ENCODE peak calls at places on chromosomes 4 and X, in ten cellular contexts. J is type B pancreatic cell, P is AG09319, A is OCI-LY7, F is heart right ventricle, E is GM23338, Q is fibroblast of lung, V is cardiac muscle cell, D is left lung, I is colonic mucosa. B is an unnamed sample.

GRCh38 chr4:152515678-152516077 is 20.2 kb downstream of the FBXW7 start:
- DNase-seq in D (no peak), A (no peak), P (no peak), I (no peak), J (no peak), V (no peak), Q (peak), E (no peak), F (no peak), B (no peak)

GRCh38 chr4:3485011-3485881 is 22.1 kb downstream of the DOK7 start:
- DNase-seq in E (no peak), I (peak), P (no peak), V (no peak), D (no peak), A (peak), Q (no peak), J (no peak), F (no peak), B (no peak)

GRCh38 chrX:39475372-39475771 is 622.4 kb downstream of the BCOR start:
- DNase-seq in Q (no peak), P (no peak), F (no peak), D (no peak), A (no peak), J (no peak), V (no peak), I (no peak), E (no peak), B (peak)

GRCh38 chrX:71543316-71543715 is 10.4 kb downstream of the OGT start:
- DNase-seq in D (no peak), I (no peak), E (no peak), A (no peak), V (no peak), F (no peak), P (no peak), J (no peak), Q (peak), B (no peak)

GRCh38 chr4:73817341-73817740 is 19.1 kb upstream of the CXCL6 start:
- DNase-seq in F (no peak), J (no peak), V (no peak), D (no peak), E (peak), Q (peak), A (no peak), I (no peak), P (no peak), B (no peak)

GRCh38 chrX:20159811-20160385 is 18.3 kb upstream of the EIF1AX start:
- DNase-seq in F (no peak), D (no peak), V (no peak), A (no peak), Q (no peak), I (no peak), J (no peak), P (no peak), E (no peak), B (no peak)

GRCh38 chr4:113575391-113575790 is 186.1 kb downstream of the CAMK2D start:
- DNase-seq in P (no peak), J (no peak), I (no peak), D (no peak), V (no peak), F (no peak), A (no peak), Q (peak), E (no peak), B (no peak)

GRCh38 chr4:67036791-67037190 is 508.5 kb downstream of the CENPC start:
- DNase-seq in F (no peak), I (no peak), A (no peak), J (no peak), V (no peak), P (no peak), Q (no peak), E (no peak), D (no peak), B (no peak)

GRCh38 chr4:153156263-153156662 is 48.0 kb upstream of the TRIM2 start:
- DNase-seq in Q (peak), P (no peak), D (no peak), V (no peak), F (no peak), E (peak), A (peak), J (no peak), I (no peak), B (peak)

GRCh38 chr4:84965558-84966381 is 720 bp downstream of the WDFY3 start:
- DNase-seq in E (peak), D (peak), V (peak), P (no peak), I (peak), Q (peak), F (peak), A (no peak), J (peak), B (peak)

GRCh38 chr4:73897380-73898136 is 28.4 kb downstream of the CXCL1 start:
- DNase-seq in J (no peak), Q (peak), F (no peak), P (peak), E (no peak), V (no peak), I (no peak), A (no peak), D (no peak), B (no peak)

GRCh38 chr4:2085496-2085901 is 26.4 kb downstream of the NAT8L start:
- DNase-seq in A (no peak), E (no peak), I (peak), D (peak), F (no peak), V (no peak), J (peak), P (no peak), Q (no peak), B (no peak)

DNA sequence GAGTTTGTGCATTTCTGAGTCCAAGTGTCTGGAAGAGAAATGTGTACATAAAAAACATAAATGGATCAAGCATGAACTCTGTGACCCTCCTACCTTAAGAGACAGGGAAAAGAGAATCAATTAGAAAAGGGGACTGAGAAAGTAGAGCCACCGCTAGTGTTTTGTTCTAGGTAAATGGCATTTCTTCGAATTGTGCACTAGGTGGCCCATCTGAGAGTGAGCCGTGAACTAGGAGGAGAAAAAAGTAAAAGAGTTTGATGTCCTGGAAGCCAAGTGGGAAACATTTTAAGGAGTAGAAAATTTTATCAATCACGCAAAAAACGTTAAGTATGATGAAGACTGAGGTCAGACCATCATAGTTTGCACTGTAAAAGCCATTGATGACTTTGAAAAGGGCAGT is 55.1 kb downstream of the NAF1 start:
- DNase-seq in Q (peak), P (no peak), E (peak), J (no peak), F (no peak), A (no peak), I (no peak), D (no peak), V (peak), B (no peak)
- TF ChIP-seq CTCF in Q (peak), P (no peak), E (peak), J (peak), F (no peak), A (peak), I (peak), D (no peak), V (peak), B (peak)

GRCh38 chr4:89586864-89587263 is 250.1 kb downstream of the SNCA start:
- DNase-seq in V (no peak), Q (peak), I (no peak), A (no peak), J (no peak), E (peak), P (no peak), F (no peak), D (no peak), B (no peak)

GRCh38 chr4:89588366-89588765 is 248.6 kb downstream of the SNCA start:
- DNase-seq in J (no peak), A (no peak), I (no peak), E (no peak), F (no peak), Q (no peak), D (no peak), V (no peak), P (no peak), B (no peak)

GRCh38 chr4:89590102-89590501 is 246.9 kb downstream of the SNCA start:
- DNase-seq in E (peak), V (peak), P (no peak), F (no peak), Q (no peak), D (no peak), I (no peak), J (no peak), A (no peak), B (no peak)

GRCh38 chr4:89586318-89586717 is 250.6 kb downstream of the SNCA start:
- DNase-seq in A (no peak), E (peak), Q (no peak), P (no peak), V (peak), I (no peak), F (no peak), D (no peak), J (no peak), B (no peak)

GRCh38 chr4:89587364-89587763 is 249.6 kb downstream of the SNCA start:
- DNase-seq in J (no peak), P (no peak), F (no peak), Q (no peak), E (no peak), V (no peak), I (no peak), A (no peak), D (no peak), B (no peak)
- TF ChIP-seq CTCF in J (no peak), P (no peak), F (no peak), Q (no peak), E (no peak), V (no peak), I (no peak), A (no peak), D (no peak), B (no peak)

GRCh38 chrX:44904542-44905115 is 31.6 kb downstream of the KDM6A start:
- DNase-seq in Q (peak), I (no peak), V (no peak), P (no peak), F (no peak), E (peak), D (no peak), J (no peak), A (no peak), B (no peak)
- TF ChIP-seq CTCF in Q (peak), I (no peak), V (peak), P (peak), F (no peak), E (peak), D (no peak), J (no peak), A (peak), B (no peak)

GRCh38 chr4:121998024-121998423 is 46.2 kb upstream of the TRPC3 start:
- DNase-seq in P (no peak), J (no peak), F (no peak), V (peak), A (peak), E (peak), Q (no peak), D (no peak), I (no peak), B (no peak)
- TF ChIP-seq CTCF in P (peak), J (no peak), F (peak), V (no peak), A (peak), E (peak), Q (no peak), D (no peak), I (no peak), B (no peak)

DNA sequence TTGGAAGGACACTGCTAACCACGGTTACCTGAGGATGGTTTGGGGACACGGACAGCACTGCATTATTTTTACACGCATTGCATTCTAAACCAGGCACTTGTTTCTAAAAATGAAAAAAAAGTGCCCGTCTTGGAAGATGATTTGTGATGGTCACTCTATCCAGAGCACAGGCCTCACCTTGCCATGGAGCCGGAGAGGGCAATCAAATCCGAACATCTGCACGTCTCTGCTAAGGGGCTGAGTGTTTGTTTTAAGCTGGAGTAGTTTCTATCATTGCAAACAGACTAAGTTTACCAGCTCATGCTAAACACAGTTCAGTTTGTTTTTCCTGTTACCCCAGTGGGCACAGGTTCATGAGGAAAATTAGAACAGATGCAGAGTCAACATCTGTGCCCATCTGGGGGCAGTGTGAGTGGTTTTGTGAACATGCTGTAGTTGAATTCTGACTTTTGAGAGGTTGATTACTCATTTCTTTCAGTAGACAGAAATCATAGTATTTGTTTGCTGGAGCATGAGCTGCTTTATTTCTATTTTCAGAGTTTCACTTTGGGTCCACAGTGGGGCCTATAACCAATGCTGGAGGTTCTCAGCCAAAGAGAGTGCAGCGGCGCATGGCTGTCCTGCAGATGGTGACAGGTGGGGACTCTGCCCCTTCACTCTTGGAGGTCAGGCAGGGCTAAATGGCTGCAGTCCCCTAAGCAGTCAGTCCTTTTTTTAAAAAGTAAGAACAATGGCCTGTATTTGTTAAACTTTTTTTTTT is 65.4 kb upstream of the ENPP6 start:
- DNase-seq in F (no peak), V (no peak), Q (no peak), A (peak), I (peak), J (no peak), P (no peak), D (no peak), E (no peak), B (no peak)
- TF ChIP-seq CTCF in F (no peak), V (no peak), Q (no peak), A (peak), I (no peak), J (no peak), P (no peak), D (no peak), E (no peak), B (no peak)

B was measured in nephron progenitor cell.